ENCODE peak calls at places on chromosomes 12 and 14, in six cellular contexts. F is nephron progenitor cell, Z is SK-N-DZ, P is GM23338, M is germinal center, D is H9. G is an unnamed sample.

GRCh38 chr14:54854181-54854580 is 48.4 kb downstream of the GCH1 start:
- DNase-seq in F (no peak), Z (no peak), P (peak), M (peak), D (peak), G (no peak)

GRCh38 chr12:131700271-131700670 is 10.6 kb upstream of the SFSWAP start:
- DNase-seq in F (no peak), Z (no peak), P (no peak), M (no peak), D (no peak), G (no peak)

GRCh38 chr12:52865090-52865944 is 16.5 kb upstream of the KRT78 start:
- DNase-seq in F (peak), Z (peak), P (peak), M (peak), D (peak), G (no peak)

GRCh38 chr12:108360057-108360456 is 20.9 kb upstream of the CMKLR1 start:
- DNase-seq in F (no peak), Z (no peak), P (no peak), M (no peak), D (no peak), G (no peak)

GRCh38 chr12:10838461-10838860 is 10.8 kb downstream of the PRR4 start:
- DNase-seq in F (no peak), Z (no peak), P (no peak), M (no peak), D (no peak), G (no peak)

GRCh38 chr14:95258754-95259593 is 60.7 kb downstream of the CLMN start:
- DNase-seq in F (no peak), Z (no peak), P (no peak), M (no peak), D (no peak), G (no peak)

GRCh38 chr12:71872401-71872800 is 32.8 kb downstream of the TBC1D15 start:
- DNase-seq in F (no peak), Z (no peak), P (no peak), M (no peak), D (no peak), G (no peak)

GRCh38 chr12:42507589-42507988 is 82.0 kb downstream of the PRICKLE1 start:
- DNase-seq in F (no peak), Z (peak), P (no peak), M (no peak), D (no peak), G (no peak)

GRCh38 chr12:83954939-83955601 is 957.5 kb downstream of the SLC6A15 start:
- DNase-seq in F (no peak), Z (no peak), P (peak), M (no peak), D (peak), G (no peak)

GRCh38 chr12:41026151-41026550 is 162.0 kb upstream of the PDZRN4 start:
- DNase-seq in F (no peak), Z (no peak), P (no peak), M (no peak), D (no peak), G (no peak)

GRCh38 chr12:69189378-69189978 is 49.9 kb upstream of the CPSF6 start:
- DNase-seq in F (no peak), Z (no peak), P (peak), M (no peak), D (no peak), G (no peak)

GRCh38 chr14:89284368-89285058 is 132.5 kb downstream of the FOXN3 start:
- DNase-seq in F (no peak), Z (no peak), P (no peak), M (no peak), D (no peak), G (no peak)

GRCh38 chr12:85865905-85866304 is 8.2 kb upstream of the NTS start:
- DNase-seq in F (no peak), Z (peak), P (no peak), M (no peak), D (no peak), G (no peak)

GRCh38 chr14:61992139-61992538 is 229.9 kb downstream of the SNAPC1 start:
- DNase-seq in F (no peak), Z (no peak), P (no peak), M (no peak), D (no peak), G (no peak)

GRCh38 chr12:65368071-65368470 is 89.6 kb downstream of the MSRB3 start:
- DNase-seq in F (no peak), Z (no peak), P (no peak), M (no peak), D (no peak), G (no peak)

GRCh38 chr12:13044002-13044858 is at the start of gene FAM234B:
- DNase-seq in F (peak), Z (peak), P (peak), M (peak), D (peak), G (peak)

GRCh38 chr12:27549231-27549800 is 25.3 kb downstream of the PPFIBP1 start:
- DNase-seq in F (no peak), Z (no peak), P (no peak), M (no peak), D (no peak), G (no peak)

GRCh38 chr12:95253386-95253785 is 35.8 kb downstream of the VEZT start:
- DNase-seq in F (no peak), Z (no peak), P (no peak), M (no peak), D (no peak), G (no peak)

G was measured in effector memory CD4-positive, alpha-beta T cell.